ENCODE peak calls at places on chromosomes 16 and 17, in four cellular contexts. L is heart right ventricle, B is adrenal gland, S is bronchial epithelial cell. X is an unnamed sample.

GRCh38 chr16:86984975-86985655 is 332.1 kb downstream of the C16orf95 start:
- DNase-seq in L (peak; percentile 60), B (no peak), S (no peak), X (no peak)

GRCh38 chr17:8005951-8006730 is 3.7 kb downstream of the GUCY2D start:
- DNase-seq in L (no peak), B (no peak), S (no peak), X (no peak)

GRCh38 chr16:78720416-78720815 is 621.0 kb downstream of the WWOX start:
- DNase-seq in L (no peak), B (no peak), S (no peak), X (no peak)

GRCh38 chr16:81889896-81890634 is 111.0 kb downstream of the PLCG2 start:
- DNase-seq in L (no peak), B (peak; percentile 68), S (peak; percentile 69), X (peak; percentile 37)

GRCh38 chr17:77613627-77614026 is 344.9 kb upstream of the TNRC6C start:
- DNase-seq in L (no peak), B (no peak), S (no peak), X (no peak)

GRCh38 chr17:37717627-37718382 is 27.1 kb downstream of the HNF1B start:
- DNase-seq in L (no peak), B (no peak), S (no peak), X (no peak)

GRCh38 chr16:58201163-58201562 is 3.3 kb upstream of the CSNK2A2 start:
- DNase-seq in L (no peak), B (no peak), S (peak; percentile 42), X (no peak)

GRCh38 chr16:66391726-66392670 is 25.5 kb downstream of the CDH5 start:
- DNase-seq in L (no peak), B (no peak), S (no peak), X (no peak)

GRCh38 chr16:2598133-2598641 is 60.4 kb downstream of the PDPK1 start:
- DNase-seq in L (no peak), B (no peak), S (no peak), X (no peak)